ENCODE peak calls at places on chromosome 14, in ten cellular contexts. P, J, U, S, I, W, Q, X, T and G are unnamed samples.

GRCh38 chr14:49594347-49595089 is 4.2 kb upstream of the LRR1 start:
- DNase-seq in W (peak; percentile 51), P (no peak), Q (no peak), T (no peak), U (no peak), S (no peak), J (no peak), I (no peak), X (no peak), G (no peak)

GRCh38 chr14:24238123-24238522 is 4.3 kb downstream of the TINF2 start:
- DNase-seq in S (no peak), P (no peak), U (peak; percentile 13), J (no peak), W (peak; percentile 31), Q (no peak), X (no peak), I (no peak), T (no peak), G (no peak)

GRCh38 chr14:95522556-95522955 is 6.1 kb upstream of the SYNE3 start:
- DNase-seq in Q (peak; percentile 46), I (no peak), T (no peak), J (no peak), X (no peak), U (no peak), W (no peak), S (no peak), P (no peak), G (no peak)

GRCh38 chr14:102785598-102785963 is 8.3 kb downstream of the TRAF3 start:
- DNase-seq in U (no peak), I (no peak), W (no peak), P (no peak), T (no peak), J (no peak), Q (no peak), S (no peak), X (no peak), G (no peak)

GRCh38 chr14:104296388-104297312 is 158.3 kb downstream of the KIF26A start:
- DNase-seq in Q (peak; percentile 45), I (no peak), P (peak; percentile 70), S (no peak), J (no peak), W (peak; percentile 63), T (no peak), X (no peak), U (no peak), G (no peak)

GRCh38 chr14:90111895-90112534 is 50.2 kb downstream of the KCNK13 start:
- DNase-seq in J (no peak), U (no peak), S (no peak), P (no peak), X (no peak), T (no peak), W (no peak), Q (no peak), I (no peak), G (no peak)

GRCh38 chr14:91429385-91429784 is 11.8 kb upstream of the CCDC88C start:
- DNase-seq in I (no peak), J (no peak), P (no peak), T (no peak), X (no peak), S (no peak), U (no peak), W (no peak), Q (no peak), G (no peak)

GRCh38 chr14:51828017-51828797 is 32.2 kb upstream of the GNG2 start:
- DNase-seq in Q (peak; percentile 89), J (no peak), X (peak; percentile 25), U (peak; percentile 60), S (peak; percentile 61), W (peak; percentile 74), I (no peak), T (peak; percentile 28), P (peak; percentile 33), G (peak; percentile 78)

GRCh38 chr14:32933623-32933942 is 5.1 kb upstream of the NPAS3 start:
- DNase-seq in S (no peak), U (no peak), X (peak; percentile 58), T (no peak), Q (no peak), I (no peak), J (no peak), W (no peak), P (no peak), G (no peak)

GRCh38 chr14:97709552-97709951 is 912.4 kb downstream of the VRK1 start:
- DNase-seq in X (no peak), T (no peak), S (no peak), P (no peak), I (no peak), W (no peak), J (no peak), U (no peak), Q (no peak), G (no peak)

GRCh38 chr14:100703574-100704220 is 23.0 kb upstream of the DLK1 start:
- DNase-seq in I (no peak), Q (no peak), P (no peak), J (no peak), T (no peak), S (no peak), X (no peak), W (no peak), U (peak; percentile 40), G (no peak)

GRCh38 chr14:24993631-24994030 is 56.3 kb downstream of the STXBP6 start:
- DNase-seq in I (no peak), U (no peak), X (no peak), J (no peak), T (no peak), Q (no peak), P (no peak), S (no peak), W (no peak), G (no peak)

GRCh38 chr14:55446833-55447232 is 6.4 kb upstream of the TBPL2 start:
- DNase-seq in S (no peak), P (no peak), J (no peak), I (no peak), X (no peak), U (no peak), W (peak; percentile 67), Q (no peak), T (no peak), G (no peak)

GRCh38 chr14:50667491-50668007 is 557 bp downstream of the SAV1 start:
- DNase-seq in X (no peak), T (no peak), U (peak; percentile 54), J (no peak), Q (no peak), W (peak; percentile 46), S (peak; percentile 20), I (peak; percentile 70), P (no peak), G (no peak)

GRCh38 chr14:51609251-51609986 is 42.3 kb upstream of the FRMD6 start:
- DNase-seq in J (no peak), P (no peak), S (no peak), X (no peak), Q (no peak), W (no peak), U (no peak), T (no peak), I (no peak), G (no peak)

GRCh38 chr14:36717363-36717762 is 55.7 kb downstream of the PAX9 start:
- DNase-seq in S (no peak), X (peak; percentile 11), Q (no peak), W (no peak), T (no peak), I (peak; percentile 78), J (no peak), P (no peak), U (no peak), G (no peak)

GRCh38 chr14:89616425-89617141 is 199.6 kb upstream of the FOXN3 start:
- DNase-seq in J (peak; percentile 26), W (no peak), T (peak; percentile 63), S (no peak), Q (no peak), X (no peak), P (no peak), I (no peak), U (no peak), G (no peak)

GRCh38 chr14:76204436-76205230 is 52.9 kb downstream of the GPATCH2L start:
- DNase-seq in W (no peak), U (no peak), S (no peak), Q (no peak), I (no peak), X (no peak), J (no peak), P (no peak), T (no peak), G (no peak)

GRCh38 chr14:94382684-94383663 is 5.4 kb downstream of the SERPINA1 start:
- DNase-seq in S (no peak), P (no peak), W (no peak), I (no peak), J (no peak), U (no peak), X (no peak), Q (no peak), T (no peak), G (no peak)

GRCh38 chr14:32913725-32914124 is 25.0 kb upstream of the NPAS3 start:
- DNase-seq in T (no peak), X (no peak), P (no peak), U (no peak), S (no peak), W (no peak), I (no peak), J (no peak), Q (no peak), G (no peak)

GRCh38 chr14:79841433-79841832 is 369.9 kb downstream of the DIO2 start:
- DNase-seq in W (no peak), I (no peak), J (no peak), T (no peak), S (no peak), U (peak; percentile 29), Q (no peak), X (no peak), P (no peak), G (no peak)

GRCh38 chr14:64730681-64731080 is 26.5 kb downstream of the PLEKHG3 start:
- DNase-seq in T (no peak), U (no peak), P (peak; percentile 10), S (no peak), I (no peak), J (no peak), W (no peak), Q (no peak), X (no peak), G (no peak)

GRCh38 chr14:70698288-70698687 is 56.6 kb downstream of the TTC9 start:
- DNase-seq in P (peak; percentile 34), Q (peak; percentile 66), S (no peak), I (no peak), X (no peak), T (no peak), U (peak; percentile 31), W (peak; percentile 12), J (no peak), G (no peak)

GRCh38 chr14:23415821-23416480 is 7.9 kb upstream of the MYH6 start:
- DNase-seq in U (no peak), P (no peak), T (no peak), J (no peak), X (no peak), Q (no peak), I (no peak), W (no peak), S (no peak), G (no peak)

GRCh38 chr14:22505751-22506710 is 83.0 kb downstream of the DAD1 start:
- DNase-seq in I (no peak), Q (no peak), S (no peak), T (no peak), P (no peak), U (no peak), X (no peak), W (no peak), J (no peak), G (no peak)

GRCh38 chr14:71474291-71474690 is 457.9 kb upstream of the RGS6 start:
- DNase-seq in T (no peak), S (no peak), U (no peak), W (no peak), Q (no peak), P (no peak), X (no peak), J (no peak), I (peak; percentile 66), G (no peak)

GRCh38 chr14:102131741-102132140 is 8.0 kb upstream of the WDR20 start:
- DNase-seq in Q (no peak), W (no peak), J (no peak), T (no peak), P (no peak), X (no peak), U (no peak), S (no peak), I (no peak), G (no peak)

GRCh38 chr14:35420036-35420811 is 15.7 kb upstream of the NFKBIA start:
- DNase-seq in W (no peak), U (no peak), I (no peak), S (no peak), T (no peak), X (no peak), P (no peak), Q (no peak), J (no peak), G (no peak)